ENCODE peak calls at places on chromosome 18, in four cellular contexts. One of them, this sample, is unnamed.

GRCh38 chr18:48191494-48191893 is 217.7 kb downstream of the ZBTB7C start:
- DNase-seq in stimulated activated CD8-positive, alpha-beta memory T cell treated with anti-CD3 and anti-CD28 coated beads, Interleukin-2, amount 100 ng/mL, for 48 hours: no peak
- DNase-seq in CD4-positive, alpha-beta T cell: no peak
- DNase-seq in activated CD4-positive, alpha-beta T cell treated with anti-CD3 and anti-CD28 coated beads, Interleukin-2, amount 10 ng/mL, durations not matched to agents 7 days and 5 days: no peak
- DNase-seq in this sample: no peak

GRCh38 chr18:54479365-54479764 is 111.7 kb upstream of the DYNAP start:
- DNase-seq in stimulated activated CD8-positive, alpha-beta memory T cell treated with anti-CD3 and anti-CD28 coated beads, Interleukin-2, amount 100 ng/mL, for 48 hours: no peak
- DNase-seq in CD4-positive, alpha-beta T cell: no peak
- DNase-seq in activated CD4-positive, alpha-beta T cell treated with anti-CD3 and anti-CD28 coated beads, Interleukin-2, amount 10 ng/mL, durations not matched to agents 7 days and 5 days: no peak
- DNase-seq in this sample: no peak

GRCh38 chr18:65955747-65956146 is 204.9 kb downstream of the CDH7 start:
- DNase-seq in stimulated activated CD8-positive, alpha-beta memory T cell treated with anti-CD3 and anti-CD28 coated beads, Interleukin-2, amount 100 ng/mL, for 48 hours: no peak
- DNase-seq in CD4-positive, alpha-beta T cell: no peak
- DNase-seq in activated CD4-positive, alpha-beta T cell treated with anti-CD3 and anti-CD28 coated beads, Interleukin-2, amount 10 ng/mL, durations not matched to agents 7 days and 5 days: no peak
- DNase-seq in this sample: no peak

GRCh38 chr18:3624818-3625716 is 175.1 kb downstream of the TGIF1 start:
- DNase-seq in stimulated activated CD8-positive, alpha-beta memory T cell treated with anti-CD3 and anti-CD28 coated beads, Interleukin-2, amount 100 ng/mL, for 48 hours: peak; percentile 34
- DNase-seq in CD4-positive, alpha-beta T cell: peak; percentile 44
- DNase-seq in activated CD4-positive, alpha-beta T cell treated with anti-CD3 and anti-CD28 coated beads, Interleukin-2, amount 10 ng/mL, durations not matched to agents 7 days and 5 days: peak; percentile 61
- DNase-seq in this sample: peak; percentile 44

GRCh38 chr18:71020342-71021096 is 731.7 kb downstream of the SOCS6 start:
- DNase-seq in stimulated activated CD8-positive, alpha-beta memory T cell treated with anti-CD3 and anti-CD28 coated beads, Interleukin-2, amount 100 ng/mL, for 48 hours: no peak
- DNase-seq in CD4-positive, alpha-beta T cell: no peak
- DNase-seq in activated CD4-positive, alpha-beta T cell treated with anti-CD3 and anti-CD28 coated beads, Interleukin-2, amount 10 ng/mL, durations not matched to agents 7 days and 5 days: no peak
- DNase-seq in this sample: no peak

GRCh38 chr18:25349926-25350560 is 1.9 kb downstream of the ZNF521 start:
- DNase-seq in stimulated activated CD8-positive, alpha-beta memory T cell treated with anti-CD3 and anti-CD28 coated beads, Interleukin-2, amount 100 ng/mL, for 48 hours: no peak
- DNase-seq in CD4-positive, alpha-beta T cell: no peak
- DNase-seq in activated CD4-positive, alpha-beta T cell treated with anti-CD3 and anti-CD28 coated beads, Interleukin-2, amount 10 ng/mL, durations not matched to agents 7 days and 5 days: no peak
- DNase-seq in this sample: no peak

GRCh38 chr18:47752796-47753645 is 177.4 kb downstream of the SMAD2 start:
- DNase-seq in stimulated activated CD8-positive, alpha-beta memory T cell treated with anti-CD3 and anti-CD28 coated beads, Interleukin-2, amount 100 ng/mL, for 48 hours: no peak
- DNase-seq in CD4-positive, alpha-beta T cell: no peak
- DNase-seq in activated CD4-positive, alpha-beta T cell treated with anti-CD3 and anti-CD28 coated beads, Interleukin-2, amount 10 ng/mL, durations not matched to agents 7 days and 5 days: no peak
- DNase-seq in this sample: no peak

GRCh38 chr18:37249895-37250618 is 315.5 kb downstream of the CELF4 start:
- DNase-seq in stimulated activated CD8-positive, alpha-beta memory T cell treated with anti-CD3 and anti-CD28 coated beads, Interleukin-2, amount 100 ng/mL, for 48 hours: no peak
- DNase-seq in CD4-positive, alpha-beta T cell: no peak
- DNase-seq in activated CD4-positive, alpha-beta T cell treated with anti-CD3 and anti-CD28 coated beads, Interleukin-2, amount 10 ng/mL, durations not matched to agents 7 days and 5 days: no peak
- DNase-seq in this sample: no peak

GRCh38 chr18:24187689-24188088 is 48.8 kb downstream of the CABYR start:
- DNase-seq in stimulated activated CD8-positive, alpha-beta memory T cell treated with anti-CD3 and anti-CD28 coated beads, Interleukin-2, amount 100 ng/mL, for 48 hours: no peak
- DNase-seq in CD4-positive, alpha-beta T cell: no peak
- DNase-seq in activated CD4-positive, alpha-beta T cell treated with anti-CD3 and anti-CD28 coated beads, Interleukin-2, amount 10 ng/mL, durations not matched to agents 7 days and 5 days: no peak
- DNase-seq in this sample: no peak

GRCh38 chr18:59681521-59682004 is 15.7 kb downstream of the CCBE1 start:
- DNase-seq in stimulated activated CD8-positive, alpha-beta memory T cell treated with anti-CD3 and anti-CD28 coated beads, Interleukin-2, amount 100 ng/mL, for 48 hours: no peak
- DNase-seq in CD4-positive, alpha-beta T cell: no peak
- DNase-seq in activated CD4-positive, alpha-beta T cell treated with anti-CD3 and anti-CD28 coated beads, Interleukin-2, amount 10 ng/mL, durations not matched to agents 7 days and 5 days: no peak
- DNase-seq in this sample: no peak

GRCh38 chr18:39274535-39274934 is 1708.9 kb upstream of the CELF4 start:
- DNase-seq in stimulated activated CD8-positive, alpha-beta memory T cell treated with anti-CD3 and anti-CD28 coated beads, Interleukin-2, amount 100 ng/mL, for 48 hours: no peak
- DNase-seq in CD4-positive, alpha-beta T cell: no peak
- DNase-seq in activated CD4-positive, alpha-beta T cell treated with anti-CD3 and anti-CD28 coated beads, Interleukin-2, amount 10 ng/mL, durations not matched to agents 7 days and 5 days: no peak
- DNase-seq in this sample: no peak

GRCh38 chr18:29594494-29594893 is 1417.6 kb upstream of the CDH2 start:
- DNase-seq in stimulated activated CD8-positive, alpha-beta memory T cell treated with anti-CD3 and anti-CD28 coated beads, Interleukin-2, amount 100 ng/mL, for 48 hours: no peak
- DNase-seq in CD4-positive, alpha-beta T cell: no peak
- DNase-seq in activated CD4-positive, alpha-beta T cell treated with anti-CD3 and anti-CD28 coated beads, Interleukin-2, amount 10 ng/mL, durations not matched to agents 7 days and 5 days: no peak
- DNase-seq in this sample: no peak

GRCh38 chr18:11251229-11251890 is 102.0 kb upstream of the PIEZO2 start:
- DNase-seq in stimulated activated CD8-positive, alpha-beta memory T cell treated with anti-CD3 and anti-CD28 coated beads, Interleukin-2, amount 100 ng/mL, for 48 hours: no peak
- DNase-seq in CD4-positive, alpha-beta T cell: no peak
- DNase-seq in activated CD4-positive, alpha-beta T cell treated with anti-CD3 and anti-CD28 coated beads, Interleukin-2, amount 10 ng/mL, durations not matched to agents 7 days and 5 days: no peak
- DNase-seq in this sample: no peak

GRCh38 chr18:73316513-73316912 is 448.7 kb upstream of the NETO1 start:
- DNase-seq in stimulated activated CD8-positive, alpha-beta memory T cell treated with anti-CD3 and anti-CD28 coated beads, Interleukin-2, amount 100 ng/mL, for 48 hours: no peak
- DNase-seq in CD4-positive, alpha-beta T cell: no peak
- DNase-seq in activated CD4-positive, alpha-beta T cell treated with anti-CD3 and anti-CD28 coated beads, Interleukin-2, amount 10 ng/mL, durations not matched to agents 7 days and 5 days: no peak
- DNase-seq in this sample: no peak

GRCh38 chr18:74256190-74256589 is 35.6 kb downstream of the CYB5A start:
- DNase-seq in stimulated activated CD8-positive, alpha-beta memory T cell treated with anti-CD3 and anti-CD28 coated beads, Interleukin-2, amount 100 ng/mL, for 48 hours: no peak
- DNase-seq in CD4-positive, alpha-beta T cell: no peak
- DNase-seq in activated CD4-positive, alpha-beta T cell treated with anti-CD3 and anti-CD28 coated beads, Interleukin-2, amount 10 ng/mL, durations not matched to agents 7 days and 5 days: no peak
- DNase-seq in this sample: no peak

GRCh38 chr18:54453996-54454395 is 96.3 kb downstream of the C18orf54 start:
- DNase-seq in stimulated activated CD8-positive, alpha-beta memory T cell treated with anti-CD3 and anti-CD28 coated beads, Interleukin-2, amount 100 ng/mL, for 48 hours: no peak
- DNase-seq in CD4-positive, alpha-beta T cell: no peak
- DNase-seq in activated CD4-positive, alpha-beta T cell treated with anti-CD3 and anti-CD28 coated beads, Interleukin-2, amount 10 ng/mL, durations not matched to agents 7 days and 5 days: no peak
- DNase-seq in this sample: no peak

GRCh38 chr18:5311273-5312009 is 15.9 kb upstream of the ZBTB14 start:
- DNase-seq in stimulated activated CD8-positive, alpha-beta memory T cell treated with anti-CD3 and anti-CD28 coated beads, Interleukin-2, amount 100 ng/mL, for 48 hours: no peak
- DNase-seq in CD4-positive, alpha-beta T cell: no peak
- DNase-seq in activated CD4-positive, alpha-beta T cell treated with anti-CD3 and anti-CD28 coated beads, Interleukin-2, amount 10 ng/mL, durations not matched to agents 7 days and 5 days: no peak
- DNase-seq in this sample: no peak

GRCh38 chr18:3380384-3380961 is 69.5 kb upstream of the TGIF1 start:
- DNase-seq in stimulated activated CD8-positive, alpha-beta memory T cell treated with anti-CD3 and anti-CD28 coated beads, Interleukin-2, amount 100 ng/mL, for 48 hours: no peak
- DNase-seq in CD4-positive, alpha-beta T cell: no peak
- DNase-seq in activated CD4-positive, alpha-beta T cell treated with anti-CD3 and anti-CD28 coated beads, Interleukin-2, amount 10 ng/mL, durations not matched to agents 7 days and 5 days: no peak
- DNase-seq in this sample: peak; percentile 22

GRCh38 chr18:13281406-13281805 is 62.8 kb downstream of the LDLRAD4 start:
- DNase-seq in stimulated activated CD8-positive, alpha-beta memory T cell treated with anti-CD3 and anti-CD28 coated beads, Interleukin-2, amount 100 ng/mL, for 48 hours: no peak
- DNase-seq in CD4-positive, alpha-beta T cell: no peak
- DNase-seq in activated CD4-positive, alpha-beta T cell treated with anti-CD3 and anti-CD28 coated beads, Interleukin-2, amount 10 ng/mL, durations not matched to agents 7 days and 5 days: no peak
- DNase-seq in this sample: no peak

GRCh38 chr18:489244-490023 is 11.1 kb downstream of the COLEC12 start:
- DNase-seq in stimulated activated CD8-positive, alpha-beta memory T cell treated with anti-CD3 and anti-CD28 coated beads, Interleukin-2, amount 100 ng/mL, for 48 hours: no peak
- DNase-seq in CD4-positive, alpha-beta T cell: no peak
- DNase-seq in activated CD4-positive, alpha-beta T cell treated with anti-CD3 and anti-CD28 coated beads, Interleukin-2, amount 10 ng/mL, durations not matched to agents 7 days and 5 days: no peak
- DNase-seq in this sample: no peak

GRCh38 chr18:70462078-70462439 is 173.2 kb downstream of the SOCS6 start:
- DNase-seq in stimulated activated CD8-positive, alpha-beta memory T cell treated with anti-CD3 and anti-CD28 coated beads, Interleukin-2, amount 100 ng/mL, for 48 hours: no peak
- DNase-seq in CD4-positive, alpha-beta T cell: no peak
- DNase-seq in activated CD4-positive, alpha-beta T cell treated with anti-CD3 and anti-CD28 coated beads, Interleukin-2, amount 10 ng/mL, durations not matched to agents 7 days and 5 days: no peak
- DNase-seq in this sample: no peak

GRCh38 chr18:22822024-22822423 is 111.1 kb upstream of the RBBP8 start:
- DNase-seq in stimulated activated CD8-positive, alpha-beta memory T cell treated with anti-CD3 and anti-CD28 coated beads, Interleukin-2, amount 100 ng/mL, for 48 hours: no peak
- DNase-seq in CD4-positive, alpha-beta T cell: no peak
- DNase-seq in activated CD4-positive, alpha-beta T cell treated with anti-CD3 and anti-CD28 coated beads, Interleukin-2, amount 10 ng/mL, durations not matched to agents 7 days and 5 days: no peak
- DNase-seq in this sample: no peak

GRCh38 chr18:24633121-24633520 is 172.7 kb downstream of the HRH4 start:
- DNase-seq in stimulated activated CD8-positive, alpha-beta memory T cell treated with anti-CD3 and anti-CD28 coated beads, Interleukin-2, amount 100 ng/mL, for 48 hours: no peak
- DNase-seq in CD4-positive, alpha-beta T cell: no peak
- DNase-seq in activated CD4-positive, alpha-beta T cell treated with anti-CD3 and anti-CD28 coated beads, Interleukin-2, amount 10 ng/mL, durations not matched to agents 7 days and 5 days: no peak
- DNase-seq in this sample: no peak

GRCh38 chr18:9642799-9643445 is 28.6 kb upstream of the PPP4R1 start:
- DNase-seq in stimulated activated CD8-positive, alpha-beta memory T cell treated with anti-CD3 and anti-CD28 coated beads, Interleukin-2, amount 100 ng/mL, for 48 hours: no peak
- DNase-seq in CD4-positive, alpha-beta T cell: no peak
- DNase-seq in activated CD4-positive, alpha-beta T cell treated with anti-CD3 and anti-CD28 coated beads, Interleukin-2, amount 10 ng/mL, durations not matched to agents 7 days and 5 days: no peak
- DNase-seq in this sample: no peak

GRCh38 chr18:50373531-50373930 is 1.3 kb upstream of the SKA1 start:
- DNase-seq in stimulated activated CD8-positive, alpha-beta memory T cell treated with anti-CD3 and anti-CD28 coated beads, Interleukin-2, amount 100 ng/mL, for 48 hours: no peak
- DNase-seq in CD4-positive, alpha-beta T cell: no peak
- DNase-seq in activated CD4-positive, alpha-beta T cell treated with anti-CD3 and anti-CD28 coated beads, Interleukin-2, amount 10 ng/mL, durations not matched to agents 7 days and 5 days: no peak
- DNase-seq in this sample: no peak

GRCh38 chr18:57781128-57781463 is 22.0 kb downstream of the ATP8B1 start:
- DNase-seq in stimulated activated CD8-positive, alpha-beta memory T cell treated with anti-CD3 and anti-CD28 coated beads, Interleukin-2, amount 100 ng/mL, for 48 hours: no peak
- DNase-seq in CD4-positive, alpha-beta T cell: no peak
- DNase-seq in activated CD4-positive, alpha-beta T cell treated with anti-CD3 and anti-CD28 coated beads, Interleukin-2, amount 10 ng/mL, durations not matched to agents 7 days and 5 days: no peak
- DNase-seq in this sample: no peak

GRCh38 chr18:79632765-79633164 is 46.8 kb upstream of the CTDP1 start:
- DNase-seq in stimulated activated CD8-positive, alpha-beta memory T cell treated with anti-CD3 and anti-CD28 coated beads, Interleukin-2, amount 100 ng/mL, for 48 hours: no peak
- DNase-seq in CD4-positive, alpha-beta T cell: no peak
- DNase-seq in activated CD4-positive, alpha-beta T cell treated with anti-CD3 and anti-CD28 coated beads, Interleukin-2, amount 10 ng/mL, durations not matched to agents 7 days and 5 days: no peak
- DNase-seq in this sample: no peak

GRCh38 chr18:46256078-46256477 is 151.9 kb downstream of the HAUS1 start:
- DNase-seq in stimulated activated CD8-positive, alpha-beta memory T cell treated with anti-CD3 and anti-CD28 coated beads, Interleukin-2, amount 100 ng/mL, for 48 hours: no peak
- DNase-seq in CD4-positive, alpha-beta T cell: no peak
- DNase-seq in activated CD4-positive, alpha-beta T cell treated with anti-CD3 and anti-CD28 coated beads, Interleukin-2, amount 10 ng/mL, durations not matched to agents 7 days and 5 days: no peak
- DNase-seq in this sample: no peak

GRCh38 chr18:27695509-27695908 is 481.4 kb downstream of the CDH2 start:
- DNase-seq in stimulated activated CD8-positive, alpha-beta memory T cell treated with anti-CD3 and anti-CD28 coated beads, Interleukin-2, amount 100 ng/mL, for 48 hours: no peak
- DNase-seq in CD4-positive, alpha-beta T cell: no peak
- DNase-seq in activated CD4-positive, alpha-beta T cell treated with anti-CD3 and anti-CD28 coated beads, Interleukin-2, amount 10 ng/mL, durations not matched to agents 7 days and 5 days: no peak
- DNase-seq in this sample: no peak

GRCh38 chr18:48166971-48167370 is 236.5 kb upstream of the SMAD2 start:
- DNase-seq in stimulated activated CD8-positive, alpha-beta memory T cell treated with anti-CD3 and anti-CD28 coated beads, Interleukin-2, amount 100 ng/mL, for 48 hours: no peak
- DNase-seq in CD4-positive, alpha-beta T cell: no peak
- DNase-seq in activated CD4-positive, alpha-beta T cell treated with anti-CD3 and anti-CD28 coated beads, Interleukin-2, amount 10 ng/mL, durations not matched to agents 7 days and 5 days: peak; percentile 19
- DNase-seq in this sample: no peak

GRCh38 chr18:56835331-56835730 is 184.2 kb downstream of the WDR7 start:
- DNase-seq in stimulated activated CD8-positive, alpha-beta memory T cell treated with anti-CD3 and anti-CD28 coated beads, Interleukin-2, amount 100 ng/mL, for 48 hours: no peak
- DNase-seq in CD4-positive, alpha-beta T cell: no peak
- DNase-seq in activated CD4-positive, alpha-beta T cell treated with anti-CD3 and anti-CD28 coated beads, Interleukin-2, amount 10 ng/mL, durations not matched to agents 7 days and 5 days: no peak
- DNase-seq in this sample: no peak

GRCh38 chr18:45167109-45167551 is 448.1 kb upstream of the SLC14A2 start:
- DNase-seq in stimulated activated CD8-positive, alpha-beta memory T cell treated with anti-CD3 and anti-CD28 coated beads, Interleukin-2, amount 100 ng/mL, for 48 hours: no peak
- DNase-seq in CD4-positive, alpha-beta T cell: no peak
- DNase-seq in activated CD4-positive, alpha-beta T cell treated with anti-CD3 and anti-CD28 coated beads, Interleukin-2, amount 10 ng/mL, durations not matched to agents 7 days and 5 days: no peak
- DNase-seq in this sample: no peak

GRCh38 chr18:45448871-45449270 is 166.4 kb upstream of the SLC14A2 start:
- DNase-seq in stimulated activated CD8-positive, alpha-beta memory T cell treated with anti-CD3 and anti-CD28 coated beads, Interleukin-2, amount 100 ng/mL, for 48 hours: no peak
- DNase-seq in CD4-positive, alpha-beta T cell: no peak
- DNase-seq in activated CD4-positive, alpha-beta T cell treated with anti-CD3 and anti-CD28 coated beads, Interleukin-2, amount 10 ng/mL, durations not matched to agents 7 days and 5 days: no peak
- DNase-seq in this sample: no peak

GRCh38 chr18:43001821-43002220 is 113.7 kb downstream of the RIT2 start:
- DNase-seq in stimulated activated CD8-positive, alpha-beta memory T cell treated with anti-CD3 and anti-CD28 coated beads, Interleukin-2, amount 100 ng/mL, for 48 hours: no peak
- DNase-seq in CD4-positive, alpha-beta T cell: no peak
- DNase-seq in activated CD4-positive, alpha-beta T cell treated with anti-CD3 and anti-CD28 coated beads, Interleukin-2, amount 10 ng/mL, durations not matched to agents 7 days and 5 days: no peak
- DNase-seq in this sample: no peak

This sample was measured in CD4-positive, alpha-beta memory T cell.